ENCODE peak calls at places on chromosome 1, in five cellular contexts. B, M, E, F and A are unnamed samples.

GRCh38 chr1:66752671-66753371 is 562 bp downstream of the DYNLT5 start:
- DNase-seq in M (peak; percentile 26), E (no peak), B (no peak), F (no peak), A (no peak)

GRCh38 chr1:32772281-32773017 is 44.7 kb downstream of the YARS1 start:
- DNase-seq in M (no peak), E (no peak), F (no peak), B (no peak), A (no peak)

GRCh38 chr1:52904590-52905375 is 16.8 kb downstream of the ECHDC2 start:
- DNase-seq in B (no peak), E (peak; percentile 52), F (no peak), M (peak; percentile 25), A (no peak)

GRCh38 chr1:177937174-177937770 is 32.6 kb downstream of the SEC16B start:
- DNase-seq in E (no peak), F (no peak), M (no peak), B (no peak), A (no peak)

GRCh38 chr1:46432781-46433327 is 38.7 kb downstream of the FAAH start:
- DNase-seq in M (no peak), E (no peak), F (no peak), B (no peak), A (no peak)

GRCh38 chr1:3082051-3082450 is 13.0 kb downstream of the PRDM16 start:
- DNase-seq in B (no peak), F (no peak), M (no peak), E (no peak), A (no peak)

GRCh38 chr1:247322849-247323586 is 8.6 kb downstream of the ZNF496 start:
- DNase-seq in B (no peak), M (no peak), F (no peak), E (no peak), A (no peak)

GRCh38 chr1:111603979-111604378 is 15.6 kb upstream of the RAP1A start:
- DNase-seq in B (no peak), M (no peak), F (no peak), E (no peak), A (no peak)

GRCh38 chr1:240927815-240928214 is 315.9 kb upstream of the GREM2 start:
- DNase-seq in M (no peak), F (no peak), E (peak; percentile 17), B (no peak), A (no peak)

GRCh38 chr1:71046891-71047634 is 553 bp downstream of the PTGER3 start:
- DNase-seq in E (peak; percentile 16), F (no peak), B (no peak), M (no peak), A (peak; percentile 92)

GRCh38 chr1:184399192-184399847 is 12.5 kb downstream of the C1orf21 start:
- DNase-seq in E (no peak), M (no peak), F (no peak), B (no peak), A (no peak)

GRCh38 chr1:181152892-181153633 is 64.6 kb downstream of the IER5 start:
- DNase-seq in E (no peak), F (peak; percentile 23), M (peak; percentile 91), B (no peak), A (no peak)

GRCh38 chr1:110091791-110092190 is 20.5 kb upstream of the UBL4B start:
- DNase-seq in B (no peak), E (no peak), F (no peak), M (no peak), A (no peak)

GRCh38 chr1:41149570-41149969 is 92.5 kb downstream of the SCMH1 start:
- DNase-seq in E (no peak), F (no peak), M (no peak), B (no peak), A (no peak)

GRCh38 chr1:58439946-58440345 is 106.6 kb downstream of the OMA1 start:
- DNase-seq in M (no peak), E (no peak), F (no peak), B (no peak), A (no peak)

GRCh38 chr1:12546771-12547585 is 71.0 kb downstream of the DHRS3 start:
- DNase-seq in B (no peak), M (peak; percentile 74), F (no peak), E (no peak), A (peak; percentile 62)

GRCh38 chr1:145889722-145890121 is 4.1 kb upstream of the ANKRD35 start:
- DNase-seq in B (no peak), M (no peak), F (peak; percentile 58), E (no peak), A (no peak)

GRCh38 chr1:6348511-6349191 is 44.9 kb downstream of the ACOT7 start:
- DNase-seq in E (no peak), F (peak; percentile 59), M (peak; percentile 60), B (no peak), A (no peak)

GRCh38 chr1:147534386-147534785 is 6.9 kb upstream of the BCL9 start:
- DNase-seq in E (no peak), F (no peak), B (no peak), M (no peak), A (no peak)

GRCh38 chr1:226871636-226872327 is 1.4 kb downstream of the PSEN2 start:
- DNase-seq in B (no peak), E (no peak), M (no peak), F (no peak), A (no peak)

GRCh38 chr1:9022773-9023172 is 3.5 kb downstream of the SLC2A7 start:
- DNase-seq in E (no peak), B (no peak), F (no peak), M (no peak), A (no peak)

GRCh38 chr1:90045853-90046563 is 51.1 kb downstream of the ZNF326 start:
- DNase-seq in B (no peak), F (peak; percentile 18), E (peak; percentile 24), M (no peak), A (no peak)

GRCh38 chr1:9294910-9295636 is 2.4 kb downstream of the SPSB1 start:
- DNase-seq in M (peak; percentile 44), E (no peak), F (no peak), B (no peak), A (no peak)

GRCh38 chr1:84615785-84616184 is 41.5 kb upstream of the CTBS start:
- DNase-seq in B (no peak), E (no peak), M (no peak), F (no peak), A (no peak)

GRCh38 chr1:46603481-46603857 is 599 bp downstream of the MKNK1 start:
- DNase-seq in E (no peak), M (no peak), B (no peak), F (no peak), A (no peak)

GRCh38 chr1:86105533-86105866 is 51.1 kb downstream of the COL24A1 start:
- DNase-seq in M (no peak), B (no peak), E (no peak), F (no peak), A (no peak)

GRCh38 chr1:162214202-162214601 is 144.7 kb downstream of the NOS1AP start:
- DNase-seq in B (no peak), M (no peak), F (no peak), E (no peak), A (no peak)

GRCh38 chr1:11523746-11524464 is 45.0 kb downstream of the DISP3 start:
- DNase-seq in B (no peak), F (no peak), E (no peak), M (no peak), A (peak; percentile 72)

GRCh38 chr1:11523261-11523660 is 44.3 kb downstream of the DISP3 start:
- DNase-seq in M (no peak), E (no peak), F (no peak), B (no peak), A (peak; percentile 47)

GRCh38 chr1:11525516-11525915 is 46.6 kb downstream of the DISP3 start:
- DNase-seq in F (no peak), E (no peak), B (no peak), M (no peak), A (peak; percentile 68)

GRCh38 chr1:11525151-11525505 is 46.2 kb downstream of the DISP3 start:
- DNase-seq in B (no peak), F (no peak), M (no peak), E (no peak), A (no peak)

DNA sequence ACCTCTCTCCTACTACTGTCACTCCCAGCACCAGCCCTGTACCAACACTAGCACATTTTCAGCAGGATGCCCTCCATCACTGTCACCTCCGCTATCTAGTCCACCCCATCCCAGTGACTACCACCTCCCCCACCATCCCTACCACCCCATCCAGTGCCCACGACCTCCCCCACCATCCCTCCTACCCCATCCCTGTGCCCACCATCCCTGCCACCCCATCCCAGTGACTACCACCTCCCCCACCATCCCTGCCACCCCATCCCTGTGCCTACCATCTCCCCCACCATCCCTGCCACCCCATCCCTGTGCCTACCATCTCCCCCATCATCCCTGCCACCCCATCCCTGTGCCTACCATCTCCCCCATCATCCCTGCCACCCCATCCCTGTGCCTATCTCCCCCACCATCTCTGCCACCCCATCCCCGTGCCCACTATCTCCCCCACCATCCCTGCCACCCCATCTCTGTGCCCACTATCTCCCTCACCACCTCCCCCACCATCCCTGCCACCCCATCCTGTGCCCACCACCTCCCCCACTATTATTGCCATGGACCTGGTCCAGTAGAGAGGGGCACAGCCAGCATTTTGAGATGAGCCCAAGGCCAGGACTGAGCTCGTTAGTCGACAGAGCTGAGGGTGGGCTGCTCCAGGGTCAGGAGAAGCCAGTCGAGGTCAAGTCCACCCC is 45.7 kb downstream of the DISP3 start:
- DNase-seq in B (no peak), M (no peak), F (no peak), E (no peak), A (peak; percentile 58)
- TF ChIP-seq CTCF in B (no peak), M (no peak), F (no peak), E (no peak), A (no peak)

DNA sequence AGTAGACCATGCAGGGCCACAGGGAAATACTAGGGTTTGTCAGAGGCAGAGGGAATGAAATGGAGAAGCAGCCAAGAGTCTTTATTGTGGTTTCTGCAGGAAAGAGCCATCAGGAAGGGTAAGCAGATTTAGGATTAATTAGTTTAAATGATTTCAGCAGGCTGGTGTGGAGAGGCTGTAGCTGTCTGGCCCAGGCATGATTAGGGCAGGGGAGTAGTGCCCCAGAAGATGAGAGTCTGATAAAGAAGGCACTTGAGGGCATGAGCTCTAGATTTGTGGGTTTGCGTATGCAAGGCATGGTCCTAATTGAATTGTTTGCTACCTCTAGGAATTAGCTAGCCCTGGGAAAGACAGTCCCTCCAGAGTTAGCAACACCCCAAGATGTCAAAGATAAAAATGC is 484.6 kb upstream of the PLXNA2 start:
- DNase-seq in M (no peak), F (no peak), B (no peak), E (no peak), A (no peak)
- TF ChIP-seq CTCF in M (no peak), F (no peak), B (no peak), E (no peak), A (no peak)

GRCh38 chr1:11273595-11274234 is 717 bp downstream of the UBIAD1 start:
- DNase-seq in M (no peak), F (no peak), E (no peak), B (no peak), A (no peak)

GRCh38 chr1:11272842-11273594 is at the start of gene UBIAD1:
- DNase-seq in F (peak; percentile 59), B (peak; percentile 61), M (peak; percentile 91), E (peak; percentile 71), A (no peak)

DNA sequence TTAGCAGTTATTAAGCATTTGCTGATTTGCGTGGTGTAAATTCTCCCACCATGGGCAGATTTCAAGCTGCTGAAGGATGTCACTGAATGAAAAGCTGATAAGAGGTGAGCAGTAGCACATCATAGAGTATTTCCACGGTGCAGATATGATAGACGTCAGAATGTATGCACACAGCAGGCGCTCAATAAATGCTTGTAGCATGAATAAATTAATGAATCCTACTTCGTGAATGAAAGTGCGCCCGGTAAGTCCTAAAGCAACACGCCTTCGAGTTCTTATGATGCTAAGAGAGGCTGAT is 505 bp upstream of the UBIAD1 start:
- DNase-seq in B (no peak), F (no peak), E (no peak), M (no peak), A (no peak)
- TF ChIP-seq CTCF in B (no peak), F (no peak), E (no peak), M (peak; percentile 31), A (no peak)

GRCh38 chr1:39441797-39442196 is 49.6 kb upstream of the BMP8A start:
- DNase-seq in E (no peak), M (no peak), B (no peak), F (no peak), A (no peak)
- TF ChIP-seq CTCF in E (no peak), M (no peak), B (no peak), F (no peak), A (no peak)